ENCODE peak calls at places on chromosome 18, in five cellular contexts. C is IMR-90, I is H1, V is H9, N is neuronal stem cell. G is an unnamed sample.

GRCh38 chr18:40687401-40687800 is 1267.6 kb upstream of the PIK3C3 start:
- DNase-seq in C (no peak), I (no peak), V (no peak), N (no peak), G (peak; percentile 7)

GRCh38 chr18:55096261-55097026 is 137.2 kb upstream of the CCDC68 start:
- DNase-seq in C (peak; percentile 72), I (no peak), V (peak; percentile 64), N (peak; percentile 12), G (peak; percentile 46)

GRCh38 chr18:9694952-9695495 is 13.1 kb upstream of the RAB31 start:
- DNase-seq in C (no peak), I (no peak), V (no peak), N (no peak), G (no peak)

GRCh38 chr18:8548186-8548585 is 61.1 kb upstream of the RAB12 start:
- DNase-seq in C (peak; percentile 39), I (no peak), V (no peak), N (no peak), G (no peak)

GRCh38 chr18:10353791-10354190 is 100.6 kb upstream of the APCDD1 start:
- DNase-seq in C (peak; percentile 95), I (no peak), V (no peak), N (no peak), G (no peak)

GRCh38 chr18:4264347-4264791 is 190.7 kb downstream of the DLGAP1 start:
- DNase-seq in C (no peak), I (no peak), V (no peak), N (no peak), G (no peak)

GRCh38 chr18:24584777-24585176 is 124.3 kb downstream of the HRH4 start:
- DNase-seq in C (no peak), I (no peak), V (no peak), N (no peak), G (no peak)

GRCh38 chr18:75360206-75360605 is 67.3 kb downstream of the SMIM21 start:
- DNase-seq in C (no peak), I (no peak), V (no peak), N (no peak), G (no peak)

GRCh38 chr18:37533647-37534565 is 31.7 kb downstream of the CELF4 start:
- DNase-seq in C (no peak), I (no peak), V (no peak), N (no peak), G (no peak)

GRCh38 chr18:27785815-27786537 is 391.0 kb downstream of the CDH2 start:
- DNase-seq in C (no peak), I (no peak), V (no peak), N (no peak), G (no peak)

GRCh38 chr18:11405804-11406203 is 203.6 kb upstream of the SLC35G4 start:
- DNase-seq in C (no peak), I (no peak), V (no peak), N (no peak), G (no peak)

GRCh38 chr18:23106575-23106974 is 28.7 kb upstream of the CABLES1 start:
- DNase-seq in C (peak; percentile 96), I (no peak), V (no peak), N (no peak), G (peak; percentile 74)

GRCh38 chr18:11885278-11885991 is 22.7 kb downstream of the MPPE1 start:
- DNase-seq in C (no peak), I (no peak), V (no peak), N (no peak), G (no peak)

GRCh38 chr18:22268641-22269128 is 99.3 kb downstream of the GATA6 start:
- DNase-seq in C (no peak), I (no peak), V (no peak), N (no peak), G (no peak)

GRCh38 chr18:57790316-57790715 is 12.8 kb downstream of the ATP8B1 start:
- DNase-seq in C (no peak), I (no peak), V (no peak), N (no peak), G (no peak)
- H3K14ac ChIP-seq in C (peak overlapping the region; percentile 54), I (no peak overlapping the region), V (no peak overlapping the region), N (no peak overlapping the region), G (no peak overlapping the region)

DNA sequence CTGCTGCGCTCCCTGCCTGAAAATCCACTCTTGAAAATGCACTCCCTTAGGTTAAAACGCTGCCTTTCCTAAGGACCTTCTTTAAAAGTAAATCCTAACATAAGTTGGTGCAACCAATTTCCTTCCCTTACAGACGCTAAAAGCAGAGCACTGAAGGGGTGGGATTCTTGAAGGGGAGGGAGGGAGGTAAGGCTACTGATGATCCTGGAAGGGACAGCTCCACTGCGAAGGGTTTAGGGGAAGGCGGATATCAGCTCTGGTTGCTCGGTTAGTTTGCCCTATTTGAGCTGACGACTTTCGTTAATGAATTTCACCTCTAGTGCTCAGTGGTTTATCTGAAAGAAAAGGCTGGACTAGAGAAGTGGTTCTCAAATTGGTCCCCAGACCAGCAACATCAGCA is 49.7 kb upstream of the SIGLEC15 start:
- DNase-seq in C (no peak), I (no peak), V (no peak), N (no peak), G (no peak)
- H2AK5ac ChIP-seq in C (peak overlapping the region; percentile 87), I (no peak overlapping the region), V (no peak overlapping the region), N (no peak overlapping the region), G (no peak overlapping the region)

GRCh38 chr18:57801379-57802165 is 1.5 kb downstream of the ATP8B1 start:
- DNase-seq in C (no peak), I (peak; percentile 52), V (peak; percentile 41), N (peak; percentile 6), G (no peak)
- H3K14ac ChIP-seq in C (peak overlapping the region; percentile 97), I (no peak overlapping the region), V (no peak overlapping the region), N (peak overlapping the region; percentile 82), G (no peak overlapping the region)

DNA sequence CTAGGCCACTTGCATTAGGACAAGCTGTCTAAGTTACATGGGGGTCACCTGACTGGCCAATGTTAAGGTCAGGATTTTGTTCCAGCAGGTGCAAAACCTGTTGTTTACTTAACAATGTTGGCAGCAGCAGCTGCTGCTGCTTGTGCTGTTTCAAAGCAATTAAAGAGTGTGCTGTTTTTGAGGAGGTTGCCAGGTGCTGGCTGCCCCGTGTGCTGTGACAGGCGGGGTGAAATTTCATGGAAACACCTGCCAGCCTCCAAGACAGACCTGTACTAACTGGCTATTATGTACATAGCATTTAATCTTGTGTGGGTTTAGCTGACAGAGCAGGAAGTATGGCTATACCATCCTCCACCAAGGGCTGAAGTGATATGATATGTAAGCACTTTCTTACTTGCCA is 224.9 kb downstream of the ASXL3 start:
- DNase-seq in C (no peak), I (no peak), V (no peak), N (no peak), G (no peak)
- H2AK5ac ChIP-seq in C (no peak overlapping the region), I (no peak overlapping the region), V (no peak overlapping the region), N (no peak overlapping the region), G (no peak overlapping the region)

GRCh38 chr18:59426855-59427254 is 67.8 kb upstream of the LMAN1 start:
- DNase-seq in C (no peak), I (no peak), V (no peak), N (no peak), G (no peak)
- H3K14ac ChIP-seq in C (no peak overlapping the region), I (no peak overlapping the region), V (no peak overlapping the region), N (no peak overlapping the region), G (no peak overlapping the region)

DNA sequence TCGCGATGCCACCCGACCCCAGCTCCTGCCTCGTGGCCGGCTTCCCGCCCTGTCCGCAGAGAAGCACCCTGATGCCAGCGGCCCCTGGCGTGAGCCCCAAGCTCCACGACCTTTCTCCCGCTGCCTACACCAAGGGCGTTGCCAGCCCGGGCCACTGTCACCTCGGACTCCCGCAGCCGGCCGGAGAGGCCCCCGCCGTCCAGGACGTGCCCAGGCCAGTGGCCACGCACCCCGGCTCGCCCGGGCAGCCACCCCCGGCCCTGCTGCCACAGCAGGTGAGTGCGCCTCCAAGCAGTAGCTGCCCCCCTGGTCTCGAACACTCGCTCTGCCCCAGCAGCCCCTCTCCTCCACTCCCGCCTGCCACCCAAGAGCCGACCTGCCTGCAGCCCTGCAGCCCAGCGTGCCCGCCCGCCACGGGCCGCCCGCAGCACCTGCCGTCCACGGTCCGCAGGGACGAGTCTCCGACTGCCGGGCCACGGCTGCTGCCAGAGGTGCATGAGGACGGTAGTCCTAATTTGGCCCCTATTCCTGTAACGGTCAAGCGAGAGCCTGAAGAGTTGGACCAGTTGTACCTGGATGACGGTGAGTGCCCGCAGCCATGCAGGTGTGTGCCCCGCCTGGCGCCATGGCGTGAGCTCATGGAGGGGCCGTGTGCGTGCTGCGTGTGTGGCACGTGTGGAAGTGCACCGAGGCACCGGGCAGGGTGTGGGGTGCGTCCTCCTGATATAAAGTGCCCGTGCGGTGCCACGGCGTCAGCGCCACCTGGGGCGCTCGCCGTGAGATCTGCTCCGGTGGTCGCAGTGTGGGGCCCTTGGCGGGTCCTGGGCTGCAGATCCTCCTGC is 90.8 kb downstream of the NFATC1 start:
- DNase-seq in C (no peak), I (no peak), V (no peak), N (no peak), G (no peak)
- H2AK5ac ChIP-seq in C (no peak overlapping the region), I (no peak overlapping the region), V (no peak overlapping the region), N (peak overlapping the region; percentile 63), G (no peak overlapping the region)

DNA sequence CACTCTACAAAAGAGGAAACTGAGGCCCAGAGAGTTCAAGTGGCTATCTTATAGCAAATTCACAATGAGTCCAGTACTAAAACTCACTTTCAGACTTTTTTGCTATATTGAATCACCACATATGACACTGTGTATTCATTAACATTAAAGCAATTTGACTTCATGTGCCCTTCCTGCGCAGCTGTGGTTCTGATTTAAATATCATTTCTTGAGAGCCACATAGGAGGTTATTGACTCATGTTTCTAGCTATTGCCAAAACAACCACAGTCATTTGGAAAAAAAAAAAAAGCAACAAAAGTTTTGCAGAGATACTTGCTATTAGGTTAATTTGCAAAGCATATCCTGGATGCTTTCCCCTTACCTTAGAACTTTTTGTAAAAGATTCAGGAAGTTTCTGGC is 341.2 kb downstream of the PIK3C3 start:
- DNase-seq in C (no peak), I (no peak), V (no peak), N (no peak), G (no peak)
- H3K14ac ChIP-seq in C (no peak overlapping the region), I (no peak overlapping the region), V (no peak overlapping the region), N (no peak overlapping the region), G (no peak overlapping the region)

DNA sequence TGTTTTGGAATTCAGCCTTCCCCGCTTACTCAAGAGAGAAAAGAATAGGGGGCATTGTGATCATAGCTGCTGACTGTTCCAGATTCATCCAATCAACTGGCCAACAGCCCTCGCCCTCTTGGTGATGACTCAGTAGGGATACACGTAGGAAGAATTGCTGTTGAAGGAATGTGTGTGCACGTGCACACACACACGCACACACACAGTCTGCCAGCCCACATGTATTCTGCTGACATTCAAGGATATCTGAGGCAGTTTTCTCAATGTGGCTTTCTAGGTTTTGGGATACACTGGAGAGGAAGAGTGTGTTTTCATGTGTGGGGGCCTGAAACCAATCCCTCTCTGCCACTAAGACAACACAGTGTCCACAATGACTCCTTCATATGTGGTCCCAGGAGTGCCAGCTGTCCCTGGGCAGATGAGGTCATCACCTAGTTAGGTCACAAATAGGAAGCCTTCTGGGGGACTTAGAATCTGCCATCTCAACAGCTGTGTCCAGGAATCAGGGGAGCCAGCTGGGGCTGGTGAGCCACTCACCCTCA is 352.6 kb downstream of the SS18 start:
- DNase-seq in C (peak; percentile 97), I (no peak), V (no peak), N (no peak), G (peak; percentile 94)
- H2AK5ac ChIP-seq in C (peak overlapping the region; percentile 30), I (no peak overlapping the region), V (no peak overlapping the region), N (peak overlapping the region; percentile 76), G (no peak overlapping the region)